ENCODE peak calls at places on chromosomes 2 and 18, in nine cellular contexts. One of them, this sample, is unnamed.
A peak's percentile ranks its signal among the peaks of the same experiment; 100 is the strongest.

GRCh38 chr18:76373297-76373696 is 121.7 kb downstream of the ZNF516 start:
- DNase-seq in ACHN: no peak
- DNase-seq in mucosa of gallbladder: no peak
- DNase-seq in stimulated activated CD4-positive, alpha-beta T cell treated with anti-CD3 and anti-CD28 coated beads, Interleukin-2, amount 100 ng/mL, for 48 hours: no peak
- DNase-seq in PC-3: peak; percentile 11
- DNase-seq in amniotic epithelial cell: no peak
- DNase-seq in GM10248: no peak
- DNase-seq in GM04503: no peak
- DNase-seq in NCI-H1930: no peak
- DNase-seq in this sample: no peak

GRCh38 chr2:88199912-88200682 is 30.0 kb downstream of the THNSL2 start:
- DNase-seq in NCI-H1930: no peak
- DNase-seq in ACHN: peak; percentile 28
- DNase-seq in mucosa of gallbladder: peak; percentile 27
- DNase-seq in PC-3: no peak
- DNase-seq in stimulated activated CD4-positive, alpha-beta T cell treated with anti-CD3 and anti-CD28 coated beads, Interleukin-2, amount 100 ng/mL, for 48 hours: peak; percentile 10
- DNase-seq in amniotic epithelial cell: no peak
- DNase-seq in GM10248: peak; percentile 38
- DNase-seq in GM04503: no peak
- DNase-seq in this sample: no peak

GRCh38 chr18:68181956-68182355 is 533.0 kb downstream of the TMX3 start:
- DNase-seq in amniotic epithelial cell: peak; percentile 44
- DNase-seq in NCI-H1930: no peak
- DNase-seq in ACHN: no peak
- DNase-seq in mucosa of gallbladder: no peak
- DNase-seq in stimulated activated CD4-positive, alpha-beta T cell treated with anti-CD3 and anti-CD28 coated beads, Interleukin-2, amount 100 ng/mL, for 48 hours: no peak
- DNase-seq in PC-3: peak; percentile 71
- DNase-seq in GM10248: no peak
- DNase-seq in GM04503: no peak
- DNase-seq in this sample: no peak

GRCh38 chr2:3768960-3769765 is 65.8 kb downstream of the DCDC2C start:
- DNase-seq in amniotic epithelial cell: no peak
- DNase-seq in GM04503: no peak
- DNase-seq in mucosa of gallbladder: no peak
- DNase-seq in ACHN: no peak
- DNase-seq in NCI-H1930: no peak
- DNase-seq in stimulated activated CD4-positive, alpha-beta T cell treated with anti-CD3 and anti-CD28 coated beads, Interleukin-2, amount 100 ng/mL, for 48 hours: no peak
- DNase-seq in PC-3: no peak
- DNase-seq in GM10248: no peak
- DNase-seq in this sample: no peak

GRCh38 chr2:188381614-188382013 is 89.9 kb downstream of the GULP1 start:
- DNase-seq in GM10248: no peak
- DNase-seq in amniotic epithelial cell: peak; percentile 83
- DNase-seq in PC-3: peak; percentile 89
- DNase-seq in ACHN: peak; percentile 92
- DNase-seq in stimulated activated CD4-positive, alpha-beta T cell treated with anti-CD3 and anti-CD28 coated beads, Interleukin-2, amount 100 ng/mL, for 48 hours: no peak
- DNase-seq in mucosa of gallbladder: no peak
- DNase-seq in NCI-H1930: no peak
- DNase-seq in GM04503: no peak
- DNase-seq in this sample: no peak

GRCh38 chr2:241563571-241563980 is 5.0 kb downstream of the BOK start:
- DNase-seq in GM04503: no peak
- DNase-seq in stimulated activated CD4-positive, alpha-beta T cell treated with anti-CD3 and anti-CD28 coated beads, Interleukin-2, amount 100 ng/mL, for 48 hours: no peak
- DNase-seq in NCI-H1930: no peak
- DNase-seq in GM10248: no peak
- DNase-seq in ACHN: no peak
- DNase-seq in mucosa of gallbladder: no peak
- DNase-seq in amniotic epithelial cell: no peak
- DNase-seq in PC-3: no peak
- DNase-seq in this sample: no peak

GRCh38 chr18:36187826-36188721 is 777 bp downstream of the MOCOS start:
- DNase-seq in stimulated activated CD4-positive, alpha-beta T cell treated with anti-CD3 and anti-CD28 coated beads, Interleukin-2, amount 100 ng/mL, for 48 hours: no peak
- DNase-seq in NCI-H1930: no peak
- DNase-seq in mucosa of gallbladder: no peak
- DNase-seq in GM10248: no peak
- DNase-seq in GM04503: no peak
- DNase-seq in amniotic epithelial cell: peak; percentile 77
- DNase-seq in ACHN: peak; percentile 81
- DNase-seq in PC-3: peak; percentile 48
- DNase-seq in this sample: no peak

GRCh38 chr18:3498705-3499451 is 48.9 kb downstream of the TGIF1 start:
- DNase-seq in NCI-H1930: no peak
- DNase-seq in stimulated activated CD4-positive, alpha-beta T cell treated with anti-CD3 and anti-CD28 coated beads, Interleukin-2, amount 100 ng/mL, for 48 hours: no peak
- DNase-seq in PC-3: no peak
- DNase-seq in amniotic epithelial cell: peak; percentile 28
- DNase-seq in mucosa of gallbladder: no peak
- DNase-seq in GM10248: peak; percentile 32
- DNase-seq in ACHN: no peak
- DNase-seq in GM04503: no peak
- DNase-seq in this sample: no peak

GRCh38 chr2:86492057-86492456 is 50.9 kb downstream of the KDM3A start:
- DNase-seq in GM10248: no peak
- DNase-seq in mucosa of gallbladder: no peak
- DNase-seq in stimulated activated CD4-positive, alpha-beta T cell treated with anti-CD3 and anti-CD28 coated beads, Interleukin-2, amount 100 ng/mL, for 48 hours: no peak
- DNase-seq in NCI-H1930: no peak
- DNase-seq in GM04503: no peak
- DNase-seq in PC-3: no peak
- DNase-seq in amniotic epithelial cell: no peak
- DNase-seq in ACHN: no peak
- DNase-seq in this sample: no peak

GRCh38 chr18:47968006-47968676 is 37.7 kb upstream of the SMAD2 start:
- DNase-seq in ACHN: peak; percentile 5
- DNase-seq in GM04503: peak; percentile 5
- DNase-seq in mucosa of gallbladder: no peak
- DNase-seq in NCI-H1930: no peak
- DNase-seq in stimulated activated CD4-positive, alpha-beta T cell treated with anti-CD3 and anti-CD28 coated beads, Interleukin-2, amount 100 ng/mL, for 48 hours: no peak
- DNase-seq in PC-3: no peak
- DNase-seq in GM10248: no peak
- DNase-seq in amniotic epithelial cell: peak; percentile 18
- DNase-seq in this sample: no peak

GRCh38 chr2:217105733-217106649 is 246.1 kb upstream of the TNP1 start:
- DNase-seq in mucosa of gallbladder: peak; percentile 14
- DNase-seq in stimulated activated CD4-positive, alpha-beta T cell treated with anti-CD3 and anti-CD28 coated beads, Interleukin-2, amount 100 ng/mL, for 48 hours: no peak
- DNase-seq in NCI-H1930: no peak
- DNase-seq in PC-3: peak; percentile 95
- DNase-seq in ACHN: peak; percentile 96
- DNase-seq in GM04503: peak; percentile 93
- DNase-seq in GM10248: no peak
- DNase-seq in amniotic epithelial cell: peak; percentile 86
- DNase-seq in this sample: no peak

GRCh38 chr18:35519148-35519899 is 21.6 kb upstream of the INO80C start:
- DNase-seq in NCI-H1930: no peak
- DNase-seq in stimulated activated CD4-positive, alpha-beta T cell treated with anti-CD3 and anti-CD28 coated beads, Interleukin-2, amount 100 ng/mL, for 48 hours: no peak
- DNase-seq in GM04503: no peak
- DNase-seq in ACHN: no peak
- DNase-seq in GM10248: no peak
- DNase-seq in amniotic epithelial cell: no peak
- DNase-seq in mucosa of gallbladder: no peak
- DNase-seq in PC-3: no peak
- DNase-seq in this sample: no peak

GRCh38 chr2:11761259-11761658 is 14.8 kb downstream of the LPIN1 start:
- DNase-seq in amniotic epithelial cell: no peak
- DNase-seq in GM04503: no peak
- DNase-seq in NCI-H1930: no peak
- DNase-seq in PC-3: no peak
- DNase-seq in GM10248: no peak
- DNase-seq in mucosa of gallbladder: no peak
- DNase-seq in stimulated activated CD4-positive, alpha-beta T cell treated with anti-CD3 and anti-CD28 coated beads, Interleukin-2, amount 100 ng/mL, for 48 hours: no peak
- DNase-seq in ACHN: no peak
- DNase-seq in this sample: no peak